ENCODE peak calls at places on chromosomes 4 and X, in five cellular contexts. One of them, this sample, is unnamed.

GRCh38 chr4:37477126-37477525 is 209.1 kb downstream of the RELL1 start:
- DNase-seq in Right ventricle myocardium superior: no peak
- DNase-seq in activated CD4-positive, alpha-beta T cell treated with anti-CD3 and anti-CD28 coated beads, Interleukin-2, amount 50 U/mL, for 24 hours: no peak
- DNase-seq in endothelial cell: no peak
- DNase-seq in HCEC 1CT: no peak
- DNase-seq in this sample: no peak

GRCh38 chrX:68112321-68112720 is 321.0 kb downstream of the OPHN1 start:
- DNase-seq in Right ventricle myocardium superior: no peak
- DNase-seq in activated CD4-positive, alpha-beta T cell treated with anti-CD3 and anti-CD28 coated beads, Interleukin-2, amount 50 U/mL, for 24 hours: no peak
- DNase-seq in endothelial cell: no peak
- DNase-seq in HCEC 1CT: no peak
- DNase-seq in this sample: peak; percentile 45

GRCh38 chr4:72394264-72394663 is 174.8 kb downstream of the ADAMTS3 start:
- DNase-seq in Right ventricle myocardium superior: no peak
- DNase-seq in activated CD4-positive, alpha-beta T cell treated with anti-CD3 and anti-CD28 coated beads, Interleukin-2, amount 50 U/mL, for 24 hours: no peak
- DNase-seq in endothelial cell: no peak
- DNase-seq in HCEC 1CT: no peak
- DNase-seq in this sample: no peak

GRCh38 chrX:38375888-38376287 is 23.5 kb downstream of the OTC start:
- DNase-seq in Right ventricle myocardium superior: no peak
- DNase-seq in activated CD4-positive, alpha-beta T cell treated with anti-CD3 and anti-CD28 coated beads, Interleukin-2, amount 50 U/mL, for 24 hours: no peak
- DNase-seq in endothelial cell: peak; percentile 18
- DNase-seq in HCEC 1CT: peak; percentile 1
- DNase-seq in this sample: peak; percentile 26

GRCh38 chrX:134758652-134759051 is 100.4 kb upstream of the PLAC1 start:
- DNase-seq in Right ventricle myocardium superior: no peak
- DNase-seq in activated CD4-positive, alpha-beta T cell treated with anti-CD3 and anti-CD28 coated beads, Interleukin-2, amount 50 U/mL, for 24 hours: no peak
- DNase-seq in endothelial cell: no peak
- DNase-seq in HCEC 1CT: no peak
- DNase-seq in this sample: no peak

GRCh38 chr4:186660403-186660802 is 63.3 kb downstream of the FAT1 start:
- DNase-seq in Right ventricle myocardium superior: no peak
- DNase-seq in activated CD4-positive, alpha-beta T cell treated with anti-CD3 and anti-CD28 coated beads, Interleukin-2, amount 50 U/mL, for 24 hours: no peak
- DNase-seq in endothelial cell: no peak
- DNase-seq in HCEC 1CT: no peak
- DNase-seq in this sample: no peak

GRCh38 chrX:46330981-46331380 is 214.2 kb downstream of the ZNF674 start:
- DNase-seq in Right ventricle myocardium superior: no peak
- DNase-seq in activated CD4-positive, alpha-beta T cell treated with anti-CD3 and anti-CD28 coated beads, Interleukin-2, amount 50 U/mL, for 24 hours: no peak
- DNase-seq in endothelial cell: no peak
- DNase-seq in HCEC 1CT: no peak
- DNase-seq in this sample: no peak

GRCh38 chr4:4671774-4672349 is 130.0 kb upstream of the STX18 start:
- DNase-seq in Right ventricle myocardium superior: no peak
- DNase-seq in activated CD4-positive, alpha-beta T cell treated with anti-CD3 and anti-CD28 coated beads, Interleukin-2, amount 50 U/mL, for 24 hours: no peak
- DNase-seq in endothelial cell: no peak
- DNase-seq in HCEC 1CT: no peak
- DNase-seq in this sample: no peak

GRCh38 chr4:24322517-24322916 is 261.8 kb downstream of the DHX15 start:
- DNase-seq in Right ventricle myocardium superior: no peak
- DNase-seq in activated CD4-positive, alpha-beta T cell treated with anti-CD3 and anti-CD28 coated beads, Interleukin-2, amount 50 U/mL, for 24 hours: no peak
- DNase-seq in endothelial cell: no peak
- DNase-seq in HCEC 1CT: no peak
- DNase-seq in this sample: no peak

GRCh38 chrX:23749576-23749975 is 6.5 kb upstream of the ACOT9 start:
- DNase-seq in Right ventricle myocardium superior: no peak
- DNase-seq in activated CD4-positive, alpha-beta T cell treated with anti-CD3 and anti-CD28 coated beads, Interleukin-2, amount 50 U/mL, for 24 hours: no peak
- DNase-seq in endothelial cell: no peak
- DNase-seq in HCEC 1CT: no peak
- DNase-seq in this sample: no peak

GRCh38 chr4:150070464-150071170 is 7.6 kb upstream of the DCLK2 start:
- DNase-seq in Right ventricle myocardium superior: no peak
- DNase-seq in activated CD4-positive, alpha-beta T cell treated with anti-CD3 and anti-CD28 coated beads, Interleukin-2, amount 50 U/mL, for 24 hours: no peak
- DNase-seq in endothelial cell: no peak
- DNase-seq in HCEC 1CT: no peak
- DNase-seq in this sample: no peak

GRCh38 chrX:149949743-149950436 is 11.6 kb upstream of the EOLA2 start:
- DNase-seq in Right ventricle myocardium superior: no peak
- DNase-seq in activated CD4-positive, alpha-beta T cell treated with anti-CD3 and anti-CD28 coated beads, Interleukin-2, amount 50 U/mL, for 24 hours: no peak
- DNase-seq in endothelial cell: no peak
- DNase-seq in HCEC 1CT: no peak
- DNase-seq in this sample: no peak

GRCh38 chrX:82141942-82142341 is 940.0 kb downstream of the SH3BGRL start:
- DNase-seq in Right ventricle myocardium superior: no peak
- DNase-seq in activated CD4-positive, alpha-beta T cell treated with anti-CD3 and anti-CD28 coated beads, Interleukin-2, amount 50 U/mL, for 24 hours: no peak
- DNase-seq in endothelial cell: no peak
- DNase-seq in HCEC 1CT: no peak
- DNase-seq in this sample: no peak

GRCh38 chr4:177726111-177726510 is 283.9 kb upstream of the AGA start:
- DNase-seq in Right ventricle myocardium superior: no peak
- DNase-seq in activated CD4-positive, alpha-beta T cell treated with anti-CD3 and anti-CD28 coated beads, Interleukin-2, amount 50 U/mL, for 24 hours: no peak
- DNase-seq in endothelial cell: no peak
- DNase-seq in HCEC 1CT: no peak
- DNase-seq in this sample: peak; percentile 61

GRCh38 chr4:7377223-7377865 is 57.4 kb downstream of the PSAPL1 start:
- DNase-seq in Right ventricle myocardium superior: no peak
- DNase-seq in activated CD4-positive, alpha-beta T cell treated with anti-CD3 and anti-CD28 coated beads, Interleukin-2, amount 50 U/mL, for 24 hours: no peak
- DNase-seq in endothelial cell: no peak
- DNase-seq in HCEC 1CT: no peak
- DNase-seq in this sample: no peak

GRCh38 chrX:48468247-48468671 is 1.8 kb downstream of the SLC38A5 start:
- DNase-seq in Right ventricle myocardium superior: no peak
- DNase-seq in activated CD4-positive, alpha-beta T cell treated with anti-CD3 and anti-CD28 coated beads, Interleukin-2, amount 50 U/mL, for 24 hours: peak; percentile 34
- DNase-seq in endothelial cell: no peak
- DNase-seq in HCEC 1CT: peak; percentile 20
- DNase-seq in this sample: no peak

GRCh38 chr4:141306331-141306730 is 85.6 kb downstream of the ZNF330 start:
- DNase-seq in Right ventricle myocardium superior: no peak
- DNase-seq in activated CD4-positive, alpha-beta T cell treated with anti-CD3 and anti-CD28 coated beads, Interleukin-2, amount 50 U/mL, for 24 hours: no peak
- DNase-seq in endothelial cell: no peak
- DNase-seq in HCEC 1CT: no peak
- DNase-seq in this sample: no peak

GRCh38 chr4:147096667-147097604 is 151.3 kb upstream of the TTC29 start:
- DNase-seq in Right ventricle myocardium superior: no peak
- DNase-seq in activated CD4-positive, alpha-beta T cell treated with anti-CD3 and anti-CD28 coated beads, Interleukin-2, amount 50 U/mL, for 24 hours: no peak
- DNase-seq in endothelial cell: no peak
- DNase-seq in HCEC 1CT: peak; percentile 51
- DNase-seq in this sample: peak; percentile 68

GRCh38 chrX:48025561-48025960 is 18.8 kb downstream of the SPACA5 start:
- DNase-seq in Right ventricle myocardium superior: no peak
- DNase-seq in activated CD4-positive, alpha-beta T cell treated with anti-CD3 and anti-CD28 coated beads, Interleukin-2, amount 50 U/mL, for 24 hours: peak; percentile 32
- DNase-seq in endothelial cell: peak; percentile 36
- DNase-seq in HCEC 1CT: peak; percentile 48
- DNase-seq in this sample: peak; percentile 75

GRCh38 chr4:20062054-20062453 is 189.7 kb upstream of the SLIT2 start:
- DNase-seq in Right ventricle myocardium superior: no peak
- DNase-seq in activated CD4-positive, alpha-beta T cell treated with anti-CD3 and anti-CD28 coated beads, Interleukin-2, amount 50 U/mL, for 24 hours: no peak
- DNase-seq in endothelial cell: no peak
- DNase-seq in HCEC 1CT: no peak
- DNase-seq in this sample: no peak

GRCh38 chr4:19945979-19946380 is 305.7 kb upstream of the SLIT2 start:
- DNase-seq in Right ventricle myocardium superior: no peak
- DNase-seq in activated CD4-positive, alpha-beta T cell treated with anti-CD3 and anti-CD28 coated beads, Interleukin-2, amount 50 U/mL, for 24 hours: no peak
- DNase-seq in endothelial cell: no peak
- DNase-seq in HCEC 1CT: peak; percentile 98
- DNase-seq in this sample: peak; percentile 98

GRCh38 chr4:101345596-101346311 is 1.6 kb downstream of the PPP3CA start:
- DNase-seq in Right ventricle myocardium superior: peak; percentile 66
- DNase-seq in activated CD4-positive, alpha-beta T cell treated with anti-CD3 and anti-CD28 coated beads, Interleukin-2, amount 50 U/mL, for 24 hours: peak; percentile 11
- DNase-seq in endothelial cell: peak; percentile 70
- DNase-seq in HCEC 1CT: peak; percentile 14
- DNase-seq in this sample: peak; percentile 63

GRCh38 chr4:7769936-7770674 is 169.6 kb downstream of the AFAP1 start:
- DNase-seq in Right ventricle myocardium superior: no peak
- DNase-seq in activated CD4-positive, alpha-beta T cell treated with anti-CD3 and anti-CD28 coated beads, Interleukin-2, amount 50 U/mL, for 24 hours: no peak
- DNase-seq in endothelial cell: peak; percentile 47
- DNase-seq in HCEC 1CT: peak; percentile 7
- DNase-seq in this sample: peak; percentile 43

GRCh38 chrX:144849141-144849540 is 398.2 kb upstream of the SPANXN1 start:
- DNase-seq in Right ventricle myocardium superior: no peak
- DNase-seq in activated CD4-positive, alpha-beta T cell treated with anti-CD3 and anti-CD28 coated beads, Interleukin-2, amount 50 U/mL, for 24 hours: no peak
- DNase-seq in endothelial cell: no peak
- DNase-seq in HCEC 1CT: no peak
- DNase-seq in this sample: peak; percentile 15

GRCh38 chr4:95318483-95318882 is 230.3 kb downstream of the UNC5C start:
- DNase-seq in Right ventricle myocardium superior: no peak
- DNase-seq in activated CD4-positive, alpha-beta T cell treated with anti-CD3 and anti-CD28 coated beads, Interleukin-2, amount 50 U/mL, for 24 hours: no peak
- DNase-seq in endothelial cell: no peak
- DNase-seq in HCEC 1CT: no peak
- DNase-seq in this sample: no peak

GRCh38 chr4:104491396-104491821 is 3.3 kb downstream of the CXXC4 start:
- DNase-seq in Right ventricle myocardium superior: peak; percentile 66
- DNase-seq in activated CD4-positive, alpha-beta T cell treated with anti-CD3 and anti-CD28 coated beads, Interleukin-2, amount 50 U/mL, for 24 hours: no peak
- DNase-seq in endothelial cell: peak; percentile 70
- DNase-seq in HCEC 1CT: no peak
- DNase-seq in this sample: peak; percentile 13

GRCh38 chrX:49912086-49912485 is 10.3 kb upstream of the CLCN5 start:
- DNase-seq in Right ventricle myocardium superior: no peak
- DNase-seq in activated CD4-positive, alpha-beta T cell treated with anti-CD3 and anti-CD28 coated beads, Interleukin-2, amount 50 U/mL, for 24 hours: no peak
- DNase-seq in endothelial cell: no peak
- DNase-seq in HCEC 1CT: no peak
- DNase-seq in this sample: no peak

GRCh38 chrX:70030242-70030823 is 19.4 kb downstream of the AWAT2 start:
- DNase-seq in Right ventricle myocardium superior: no peak
- DNase-seq in activated CD4-positive, alpha-beta T cell treated with anti-CD3 and anti-CD28 coated beads, Interleukin-2, amount 50 U/mL, for 24 hours: peak; percentile 17
- DNase-seq in endothelial cell: peak; percentile 59
- DNase-seq in HCEC 1CT: peak; percentile 52
- DNase-seq in this sample: peak; percentile 59

GRCh38 chr4:38268837-38269236 is 308.6 kb downstream of the PTTG2 start:
- DNase-seq in Right ventricle myocardium superior: no peak
- DNase-seq in activated CD4-positive, alpha-beta T cell treated with anti-CD3 and anti-CD28 coated beads, Interleukin-2, amount 50 U/mL, for 24 hours: no peak
- DNase-seq in endothelial cell: no peak
- DNase-seq in HCEC 1CT: no peak
- DNase-seq in this sample: no peak

GRCh38 chr4:86338989-86339388 is 20.9 kb downstream of the MAPK10 start:
- DNase-seq in Right ventricle myocardium superior: no peak
- DNase-seq in activated CD4-positive, alpha-beta T cell treated with anti-CD3 and anti-CD28 coated beads, Interleukin-2, amount 50 U/mL, for 24 hours: no peak
- DNase-seq in endothelial cell: no peak
- DNase-seq in HCEC 1CT: peak; percentile 87
- DNase-seq in this sample: peak; percentile 92

GRCh38 chr4:76607266-76607799 is 172.3 kb downstream of the SHROOM3 start:
- DNase-seq in Right ventricle myocardium superior: no peak
- DNase-seq in activated CD4-positive, alpha-beta T cell treated with anti-CD3 and anti-CD28 coated beads, Interleukin-2, amount 50 U/mL, for 24 hours: no peak
- DNase-seq in endothelial cell: no peak
- DNase-seq in HCEC 1CT: no peak
- DNase-seq in this sample: no peak

This sample was measured in ELR.